ENCODE peak calls at places on chromosomes 1 and 21, in six cellular contexts. P is thyroid gland; I is heart left ventricle; E is WERI-Rb-1; D is brain microvascular endothelial cell; G is CD4-positive, alpha-beta T cell. A is an unnamed sample.

GRCh38 chr1:177865807-177866206 is 104.1 kb downstream of the SEC16B start:
- DNase-seq in P (no peak), E (no peak), D (no peak), I (no peak), G (no peak), A (no peak)

GRCh38 chr1:214520544-214521165 is 30.7 kb downstream of the PTPN14 start:
- DNase-seq in G (no peak), I (no peak), P (no peak), D (no peak), E (no peak), A (no peak)

GRCh38 chr1:3029481-3029961 is 8.3 kb downstream of the ACTRT2 start:
- DNase-seq in E (no peak), P (no peak), D (no peak), G (no peak), I (no peak), A (no peak)

GRCh38 chr1:247679639-247680038 is at the start of gene OR13G1:
- DNase-seq in D (no peak), E (no peak), G (no peak), I (no peak), P (no peak), A (no peak)

GRCh38 chr1:46497665-46498064 is 8.0 kb downstream of the DMBX1 start:
- DNase-seq in E (no peak), P (no peak), I (no peak), D (no peak), G (no peak), A (no peak)

GRCh38 chr1:173867141-173867752 is 542 bp downstream of the GAS5 start:
- DNase-seq in I (no peak), P (no peak), G (no peak), E (peak; percentile 21), D (no peak), A (no peak)

GRCh38 chr1:38154089-38154470 is 107.5 kb upstream of the POU3F1 start:
- DNase-seq in D (no peak), E (peak; percentile 36), P (no peak), I (no peak), G (no peak), A (no peak)

GRCh38 chr1:92411511-92411910 is 75.2 kb downstream of the GFI1 start:
- DNase-seq in I (no peak), G (no peak), E (no peak), P (no peak), D (peak; percentile 53), A (peak; percentile 54)

GRCh38 chr1:161226320-161226711 is 456 bp downstream of the TOMM40L start:
- DNase-seq in D (no peak), P (no peak), E (no peak), I (no peak), G (no peak), A (no peak)

GRCh38 chr1:29354511-29355098 is 118.3 kb downstream of the PTPRU start:
- DNase-seq in G (no peak), I (no peak), P (peak; percentile 10), E (peak; percentile 34), D (no peak), A (no peak)

DNA sequence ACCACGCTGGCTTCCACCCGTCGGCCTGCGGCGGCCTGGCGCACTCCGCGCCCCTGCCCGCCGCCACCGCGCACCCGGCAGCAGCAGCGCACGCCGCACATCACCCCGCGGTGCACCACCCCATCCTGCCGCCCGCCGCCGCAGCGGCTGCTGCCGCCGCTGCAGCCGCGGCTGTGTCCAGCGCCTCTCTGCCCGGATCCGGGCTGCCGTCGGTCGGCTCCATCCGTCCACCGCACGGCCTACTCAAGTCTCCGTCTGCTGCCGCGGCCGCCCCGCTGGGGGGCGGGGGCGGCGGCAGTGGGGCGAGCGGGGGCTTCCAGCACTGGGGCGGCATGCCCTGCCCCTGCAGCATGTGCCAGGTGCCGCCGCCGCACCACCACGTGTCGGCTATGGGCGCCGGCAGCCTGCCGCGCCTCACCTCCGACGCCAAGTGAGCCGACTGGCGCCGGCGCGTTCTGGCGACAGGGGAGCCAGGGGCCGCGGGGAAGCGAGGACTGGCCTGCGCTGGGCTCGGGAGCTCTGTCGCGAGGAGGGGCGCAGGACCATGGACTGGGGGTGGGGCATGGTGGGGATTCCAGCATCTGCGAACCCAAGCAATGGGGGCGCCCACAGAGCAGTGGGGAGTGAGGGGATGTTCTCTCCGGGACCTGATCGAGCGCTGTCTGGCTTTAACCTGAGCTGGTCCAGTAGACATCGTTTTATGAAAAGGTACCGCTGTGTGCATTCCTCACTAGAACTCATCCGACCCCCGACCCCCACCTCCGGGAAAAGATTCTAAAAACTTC is 1.9 kb downstream of the OLIG2 start:
- DNase-seq in I (no peak), G (no peak), E (no peak), P (no peak), D (no peak), A (no peak)
- H3K27me3 ChIP-seq in I (peaks cover 96% of the 10 kb centered on the region), G (peaks cover 98% of the 10 kb centered on the region), E (peaks cover 55% of the 10 kb centered on the region), P (peaks cover 38% of the 10 kb centered on the region), D (peaks cover 100% of the 10 kb centered on the region), A (peaks cover 92% of the 10 kb centered on the region)

GRCh38 chr1:181587870-181588438 is 104.6 kb downstream of the CACNA1E start:
- DNase-seq in I (no peak), G (no peak), P (peak; percentile 15), E (no peak), D (no peak), A (no peak)
- TF ChIP-seq CTCF in I (no peak), G (no peak), P (no peak), E (peak; percentile 14), D (no peak), A (no peak)

DNA sequence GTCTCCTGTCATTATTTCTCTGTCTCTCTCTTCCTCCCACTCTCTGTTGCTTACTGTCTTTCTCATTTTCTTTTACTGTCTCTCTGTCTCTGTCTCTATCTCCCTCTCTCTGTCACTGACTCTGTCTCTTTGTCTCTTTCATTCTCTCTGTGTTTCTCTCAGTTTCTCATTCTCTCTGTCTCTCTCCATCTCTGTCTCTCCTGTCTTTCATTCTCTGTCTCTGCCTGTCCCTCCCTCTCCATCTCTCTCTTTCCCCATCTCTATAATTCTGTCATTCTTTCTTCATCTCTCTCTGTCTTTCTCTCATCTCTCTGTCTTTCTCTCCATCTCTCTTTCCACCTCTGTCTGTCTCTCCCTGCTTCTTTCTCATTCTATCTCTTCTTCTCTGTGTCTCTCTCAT is 23.8 kb downstream of the RNF187 start:
- DNase-seq in G (no peak), D (no peak), P (no peak), I (no peak), E (no peak), A (no peak)
- H3K27me3 ChIP-seq in G (no peaks in the 10 kb centered on the region), D (peaks cover 13% of the 10 kb centered on the region), P (no peaks in the 10 kb centered on the region), I (no peaks in the 10 kb centered on the region), E (no peaks in the 10 kb centered on the region), A (peaks cover 6% of the 10 kb centered on the region)

GRCh38 chr1:107981277-107981676 is 16.3 kb upstream of the VAV3 start:
- DNase-seq in E (no peak), I (no peak), D (no peak), G (no peak), P (no peak), A (no peak)
- TF ChIP-seq CTCF in E (no peak), I (no peak), D (no peak), G (no peak), P (no peak), A (no peak)

GRCh38 chr1:150695561-150695960 is 1.4 kb downstream of the GOLPH3L start:
- DNase-seq in G (no peak), P (no peak), I (no peak), E (no peak), D (no peak), A (no peak)

GRCh38 chr1:150688786-150689185 is 8.2 kb downstream of the GOLPH3L start:
- DNase-seq in E (no peak), G (no peak), P (no peak), I (no peak), D (peak; percentile 9), A (no peak)

GRCh38 chr1:150696151-150696550 is 803 bp downstream of the GOLPH3L start:
- DNase-seq in P (no peak), D (no peak), E (no peak), G (no peak), I (no peak), A (no peak)

GRCh38 chr1:150696590-150696989 is 364 bp downstream of the GOLPH3L start:
- DNase-seq in E (no peak), P (no peak), G (no peak), I (no peak), D (no peak), A (no peak)

DNA sequence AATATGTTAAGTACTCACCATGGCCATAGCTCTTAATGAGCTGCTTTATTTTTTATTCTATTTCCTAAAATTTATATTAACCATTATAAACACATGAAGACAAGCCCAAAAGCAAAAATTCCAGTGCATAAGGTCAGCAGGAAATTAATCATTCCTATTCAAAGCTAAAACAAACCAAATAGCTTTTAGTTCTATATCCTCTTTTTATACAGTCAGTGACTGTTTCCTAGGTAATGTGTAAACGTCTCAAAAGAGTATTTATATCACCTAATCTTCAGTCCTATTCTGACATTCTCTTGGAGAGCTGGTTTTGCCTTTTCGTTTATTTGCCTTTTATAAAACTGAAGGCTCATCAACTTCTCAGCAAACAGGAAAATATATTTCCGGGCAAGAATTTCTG is 4.2 kb downstream of the GOLPH3L start:
- DNase-seq in D (no peak), E (no peak), P (no peak), I (no peak), G (no peak), A (no peak)
- H3K27me3 ChIP-seq in D (no peaks in the 10 kb centered on the region), E (no peaks in the 10 kb centered on the region), P (no peaks in the 10 kb centered on the region), I (no peaks in the 10 kb centered on the region), G (no peaks in the 10 kb centered on the region), A (no peaks in the 10 kb centered on the region)

DNA sequence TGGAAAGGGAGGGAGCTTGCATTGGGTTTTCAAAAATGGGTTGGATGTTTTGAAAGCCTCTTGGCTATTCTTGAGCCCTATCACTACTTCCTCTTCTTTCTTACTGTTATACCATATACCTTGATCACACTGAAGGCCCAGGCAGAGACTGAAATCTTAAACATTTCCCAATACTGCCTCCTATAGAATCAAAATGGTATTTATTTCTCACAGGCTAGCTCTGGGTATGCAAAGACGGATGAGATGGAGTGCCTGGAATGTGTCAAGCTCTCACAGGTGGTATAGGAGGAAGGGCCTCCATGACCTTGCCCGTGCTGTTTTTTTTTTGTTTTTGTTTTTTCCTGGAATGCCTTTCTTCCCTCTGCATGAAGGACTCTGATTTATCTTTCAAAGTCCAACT is 268.4 kb upstream of the USP24 start:
- DNase-seq in G (no peak), E (no peak), D (no peak), P (no peak), I (no peak), A (no peak)
- TF ChIP-seq CTCF in G (no peak), E (no peak), D (no peak), P (no peak), I (no peak), A (no peak)

GRCh38 chr1:202704601-202705000 is 5.7 kb downstream of the SYT2 start:
- DNase-seq in E (no peak), D (no peak), I (no peak), G (no peak), P (no peak), A (no peak)
- H3K27me3 ChIP-seq in E (peaks cover 6% of the 10 kb centered on the region), D (peaks cover 58% of the 10 kb centered on the region), I (peaks cover 15% of the 10 kb centered on the region), G (peaks cover 43% of the 10 kb centered on the region), P (peaks cover 11% of the 10 kb centered on the region), A (peaks cover 64% of the 10 kb centered on the region)

GRCh38 chr21:31665397-31665796 is 5.9 kb downstream of the SOD1 start:
- DNase-seq in I (no peak), G (no peak), D (peak; percentile 4), P (no peak), E (no peak), A (no peak)
- TF ChIP-seq CTCF in I (no peak), G (no peak), D (no peak), P (no peak), E (no peak), A (no peak)

GRCh38 chr1:89633103-89633744 is at the start of gene LRRC8C:
- DNase-seq in E (peak; percentile 68), D (peak; percentile 22), P (peak; percentile 53), G (peak; percentile 53), I (peak; percentile 71), A (peak; percentile 34)
- H3K27me3 ChIP-seq in E (no peaks in the 10 kb centered on the region), D (no peaks in the 10 kb centered on the region), P (no peaks in the 10 kb centered on the region), G (no peaks in the 10 kb centered on the region), I (no peaks in the 10 kb centered on the region), A (no peaks in the 10 kb centered on the region)

A was measured in astrocyte.